ENCODE peak calls at places on chromosome 12, in six cellular contexts. X, V, O, F, W and R are unnamed samples.
A peak's percentile ranks its signal among the peaks of the same experiment; 100 is the strongest.

GRCh38 chr12:52260351-52261210 is 13.9 kb upstream of the KRT86 start:
- DNase-seq in X (no peak), V (no peak), O (peak; percentile 74), F (no peak), W (no peak), R (no peak)

GRCh38 chr12:47277972-47278448 is 198.3 kb upstream of the AMIGO2 start:
- DNase-seq in X (peak; percentile 83), V (no peak), O (peak; percentile 97), F (no peak), W (no peak), R (no peak)

GRCh38 chr12:103505371-103506236 is 9.8 kb upstream of the C12orf42 start:
- DNase-seq in X (peak; percentile 94), V (no peak), O (no peak), F (no peak), W (no peak), R (no peak)

GRCh38 chr12:58026892-58027891 is 85.8 kb downstream of the ATP23 start:
- DNase-seq in X (no peak), V (no peak), O (peak; percentile 63), F (no peak), W (no peak), R (no peak)

GRCh38 chr12:64806593-64806992 is 17.9 kb upstream of the TBC1D30 start:
- DNase-seq in X (no peak), V (no peak), O (peak; percentile 38), F (no peak), W (no peak), R (no peak)

GRCh38 chr12:103181366-103182152 is 224.1 kb downstream of the ASCL1 start:
- DNase-seq in X (no peak), V (no peak), O (no peak), F (no peak), W (no peak), R (no peak)

GRCh38 chr12:47899466-47899865 is 5.3 kb downstream of the VDR start:
- DNase-seq in X (no peak), V (no peak), O (no peak), F (no peak), W (no peak), R (no peak)

GRCh38 chr12:65822732-65823480 is 1.4 kb upstream of the HMGA2 start:
- DNase-seq in X (no peak), V (no peak), O (peak; percentile 71), F (no peak), W (no peak), R (peak; percentile 55)

GRCh38 chr12:101277443-101277842 is 2.5 kb upstream of the UTP20 start:
- DNase-seq in X (no peak), V (no peak), O (no peak), F (no peak), W (no peak), R (no peak)

GRCh38 chr12:53133722-53134121 is 30.4 kb downstream of the SOAT2 start:
- DNase-seq in X (no peak), V (no peak), O (no peak), F (no peak), W (no peak), R (no peak)

GRCh38 chr12:30178948-30179347 is 395.2 kb upstream of the TMTC1 start:
- DNase-seq in X (no peak), V (no peak), O (no peak), F (no peak), W (no peak), R (no peak)

GRCh38 chr12:45326358-45326971 is 110.6 kb downstream of the ANO6 start:
- DNase-seq in X (no peak), V (no peak), O (no peak), F (no peak), W (no peak), R (no peak)

GRCh38 chr12:106138279-106138645 is 492 bp downstream of the NUAK1 start:
- DNase-seq in X (no peak), V (no peak), O (no peak), F (no peak), W (no peak), R (no peak)
- H3K27ac ChIP-seq in X (peak overlapping the region; percentile 62), V (peak overlapping the region; percentile 87), O (peak overlapping the region; percentile 93), F (peak overlapping the region; percentile 97), W (peak overlapping the region; percentile 95), R (peak overlapping the region; percentile 88)

GRCh38 chr12:94152292-94153083 is 4.1 kb downstream of the PLXNC1 start:
- DNase-seq in X (no peak), V (no peak), O (no peak), F (no peak), W (no peak), R (no peak)
- H3K4me3 ChIP-seq in X (no peak overlapping the region), V (no peak overlapping the region), O (no peak overlapping the region), F (no peak overlapping the region), W (no peak overlapping the region), R (peak overlapping the region; percentile 75)

GRCh38 chr12:7856516-7856915 is 16.2 kb downstream of the SLC2A14 start:
- DNase-seq in X (no peak), V (no peak), O (peak; percentile 45), F (no peak), W (no peak), R (no peak)

GRCh38 chr12:7857916-7858315 is 14.8 kb downstream of the SLC2A14 start:
- DNase-seq in X (no peak), V (no peak), O (no peak), F (no peak), W (no peak), R (no peak)

GRCh38 chr12:7853557-7853956 is 19.2 kb downstream of the SLC2A14 start:
- DNase-seq in X (no peak), V (no peak), O (no peak), F (no peak), W (no peak), R (no peak)

GRCh38 chr12:7864751-7865150 is 8.0 kb downstream of the SLC2A14 start:
- DNase-seq in X (no peak), V (no peak), O (no peak), F (no peak), W (no peak), R (no peak)

GRCh38 chr12:7859552-7859951 is 13.2 kb downstream of the SLC2A14 start:
- DNase-seq in X (no peak), V (no peak), O (peak; percentile 88), F (no peak), W (no peak), R (no peak)
- H3K27ac ChIP-seq in X (no peak overlapping the region), V (no peak overlapping the region), O (peak overlapping the region; percentile 94), F (no peak overlapping the region), W (no peak overlapping the region), R (no peak overlapping the region)

GRCh38 chr12:117919479-117919878 is 49.3 kb downstream of the KSR2 start:
- DNase-seq in X (no peak), V (no peak), O (no peak), F (no peak), W (no peak), R (no peak)
- H3K4me3 ChIP-seq in X (no peak overlapping the region), V (no peak overlapping the region), O (no peak overlapping the region), F (no peak overlapping the region), W (no peak overlapping the region), R (no peak overlapping the region)

GRCh38 chr12:56528836-56529235 is 7.2 kb downstream of the RBMS2 start:
- DNase-seq in X (no peak), V (no peak), O (peak; percentile 8), F (no peak), W (no peak), R (no peak)

GRCh38 chr12:56529656-56530055 is 8.0 kb downstream of the RBMS2 start:
- DNase-seq in X (no peak), V (no peak), O (no peak), F (no peak), W (no peak), R (no peak)

DNA sequence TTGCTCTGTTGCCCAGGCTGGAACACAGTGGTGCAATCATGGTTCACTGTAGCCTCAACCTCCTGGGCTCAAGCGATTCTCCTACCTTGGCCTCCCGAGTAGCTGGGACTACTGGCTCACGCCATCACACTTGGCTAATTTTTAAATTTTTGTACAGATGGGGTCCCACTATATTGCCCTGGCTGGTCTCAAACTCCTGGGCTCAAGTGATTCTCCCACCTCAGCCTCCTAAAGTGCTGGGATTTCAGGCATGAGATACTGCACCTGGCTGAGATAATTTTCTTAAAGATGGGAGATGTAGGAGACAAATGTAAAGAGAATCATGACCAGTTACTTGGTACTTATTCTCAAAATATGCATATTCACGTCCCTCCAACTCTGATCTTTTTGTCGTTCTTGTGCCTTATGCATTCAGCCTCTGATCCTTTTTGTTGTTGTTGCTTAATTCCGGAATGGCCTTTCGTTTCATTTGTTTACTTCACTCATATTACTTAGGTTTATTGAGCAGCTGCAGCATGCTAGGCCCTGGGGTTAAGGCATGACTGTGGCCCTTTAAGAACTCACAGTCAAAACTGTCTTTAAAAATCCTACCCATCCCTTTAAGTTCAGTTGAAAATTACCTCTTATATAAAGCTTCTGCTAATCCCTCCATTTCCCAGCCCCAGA is 8.9 kb downstream of the RBMS2 start:
- DNase-seq in X (no peak), V (no peak), O (no peak), F (no peak), W (no peak), R (no peak)
- H3K27ac ChIP-seq in X (no peak overlapping the region), V (no peak overlapping the region), O (no peak overlapping the region), F (peak overlapping the region; percentile 33), W (no peak overlapping the region), R (no peak overlapping the region)

GRCh38 chr12:76666272-76666845 is 97.6 kb upstream of the ZDHHC17 start:
- DNase-seq in X (no peak), V (no peak), O (no peak), F (no peak), W (no peak), R (no peak)

GRCh38 chr12:76664731-76665130 is 99.2 kb upstream of the ZDHHC17 start:
- DNase-seq in X (no peak), V (no peak), O (no peak), F (no peak), W (no peak), R (no peak)

GRCh38 chr12:76674669-76675315 is 89.1 kb upstream of the ZDHHC17 start:
- DNase-seq in X (no peak), V (no peak), O (no peak), F (no peak), W (no peak), R (no peak)

GRCh38 chr12:76670776-76671175 is 93.1 kb upstream of the ZDHHC17 start:
- DNase-seq in X (no peak), V (no peak), O (peak; percentile 59), F (no peak), W (no peak), R (no peak)

DNA sequence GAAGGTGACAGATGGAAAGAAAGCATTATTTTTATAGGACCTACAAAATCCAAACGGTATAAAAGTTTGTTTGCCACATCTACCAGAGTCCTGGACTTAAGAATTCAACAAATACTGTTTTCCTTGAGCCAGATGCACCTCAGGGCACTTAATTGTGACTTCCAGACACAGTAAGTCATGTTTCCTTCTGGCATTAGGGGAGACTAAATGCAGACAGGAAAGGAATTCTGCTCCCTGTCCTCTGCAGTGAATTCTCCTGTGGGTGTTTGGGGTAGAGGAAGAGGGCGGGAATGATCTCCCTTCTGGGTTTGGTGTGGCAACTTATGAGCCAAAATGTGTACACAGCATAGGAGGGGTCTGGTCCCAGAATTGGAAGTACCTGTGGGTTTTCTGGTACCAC is 93.9 kb upstream of the ZDHHC17 start:
- DNase-seq in X (no peak), V (no peak), O (no peak), F (no peak), W (no peak), R (no peak)
- H3K4me3 ChIP-seq in X (no peak overlapping the region), V (no peak overlapping the region), O (no peak overlapping the region), F (no peak overlapping the region), W (no peak overlapping the region), R (no peak overlapping the region)

GRCh38 chr12:49538740-49539403 is at the start of gene KCNH3:
- DNase-seq in X (no peak), V (no peak), O (peak; percentile 30), F (peak; percentile 60), W (peak; percentile 76), R (peak; percentile 95)
- H3K27ac ChIP-seq in X (no peak within 1 kb of the TSS), V (no peak within 1 kb of the TSS), O (no peak within 1 kb of the TSS), F (no peak within 1 kb of the TSS), W (no peak within 1 kb of the TSS), R (no peak within 1 kb of the TSS)

GRCh38 chr12:129903956-129904769 is at the start of gene TMEM132D:
- DNase-seq in X (no peak), V (no peak), O (peak; percentile 21), F (no peak), W (no peak), R (no peak)
- H3K4me3 ChIP-seq in X (no peak within 1 kb of the TSS), V (no peak within 1 kb of the TSS), O (peak within 1 kb of the TSS; percentile 67), F (no peak within 1 kb of the TSS), W (no peak within 1 kb of the TSS), R (no peak within 1 kb of the TSS)